ENCODE peak calls at places on chromosomes 5 and 9, in nine cellular contexts. One of them, this sample, is unnamed. For H3K4me1, the result is how much of the 10 kb centered on the place peaks cover.

GRCh38 chr5:98425626-98426025 is 347.8 kb upstream of the RGMB start:
- DNase-seq in tibial artery: no peak
- DNase-seq in SK-N-SH: no peak
- DNase-seq in A673: no peak
- DNase-seq in effector memory CD4-positive, alpha-beta T cell: no peak
- DNase-seq in mesenchymal stem cell: no peak
- DNase-seq in stomach: no peak
- DNase-seq in adrenal gland: no peak
- DNase-seq in PC-3: no peak
- DNase-seq in this sample: no peak

GRCh38 chr9:112971415-112971814 is 40.6 kb downstream of the ZNF883 start:
- DNase-seq in stomach: no peak
- DNase-seq in mesenchymal stem cell: no peak
- DNase-seq in SK-N-SH: peak
- DNase-seq in PC-3: peak
- DNase-seq in tibial artery: no peak
- DNase-seq in effector memory CD4-positive, alpha-beta T cell: no peak
- DNase-seq in adrenal gland: no peak
- DNase-seq in A673: peak
- DNase-seq in this sample: no peak

GRCh38 chr9:83521017-83521810 is 17.0 kb downstream of the FRMD3 start:
- DNase-seq in adrenal gland: no peak
- DNase-seq in SK-N-SH: no peak
- DNase-seq in mesenchymal stem cell: no peak
- DNase-seq in tibial artery: no peak
- DNase-seq in PC-3: peak
- DNase-seq in stomach: no peak
- DNase-seq in A673: no peak
- DNase-seq in effector memory CD4-positive, alpha-beta T cell: no peak
- DNase-seq in this sample: no peak

GRCh38 chr9:115385383-115386122 is 267.6 kb upstream of the TNC start:
- DNase-seq in SK-N-SH: no peak
- DNase-seq in PC-3: no peak
- DNase-seq in adrenal gland: no peak
- DNase-seq in A673: no peak
- DNase-seq in effector memory CD4-positive, alpha-beta T cell: no peak
- DNase-seq in mesenchymal stem cell: no peak
- DNase-seq in stomach: no peak
- DNase-seq in tibial artery: no peak
- DNase-seq in this sample: no peak

GRCh38 chr5:84249918-84250635 is 134.6 kb downstream of the EDIL3 start:
- DNase-seq in tibial artery: no peak
- DNase-seq in A673: peak
- DNase-seq in SK-N-SH: no peak
- DNase-seq in effector memory CD4-positive, alpha-beta T cell: no peak
- DNase-seq in adrenal gland: no peak
- DNase-seq in PC-3: peak
- DNase-seq in mesenchymal stem cell: peak
- DNase-seq in stomach: no peak
- DNase-seq in this sample: no peak

GRCh38 chr5:23457780-23458179 is 49.6 kb upstream of the PRDM9 start:
- DNase-seq in A673: no peak
- DNase-seq in PC-3: no peak
- DNase-seq in mesenchymal stem cell: no peak
- DNase-seq in adrenal gland: no peak
- DNase-seq in SK-N-SH: no peak
- DNase-seq in tibial artery: no peak
- DNase-seq in stomach: no peak
- DNase-seq in effector memory CD4-positive, alpha-beta T cell: no peak
- DNase-seq in this sample: no peak

GRCh38 chr5:120476063-120476462 is 12.0 kb downstream of the PRR16 start:
- DNase-seq in effector memory CD4-positive, alpha-beta T cell: no peak
- DNase-seq in A673: no peak
- DNase-seq in adrenal gland: no peak
- DNase-seq in mesenchymal stem cell: peak
- DNase-seq in SK-N-SH: peak
- DNase-seq in tibial artery: no peak
- DNase-seq in stomach: no peak
- DNase-seq in PC-3: no peak
- DNase-seq in this sample: no peak

GRCh38 chr5:58466939-58467338 is 7.1 kb upstream of the PLK2 start:
- DNase-seq in A673: peak
- DNase-seq in stomach: peak
- DNase-seq in PC-3: peak
- DNase-seq in mesenchymal stem cell: peak
- DNase-seq in tibial artery: no peak
- DNase-seq in effector memory CD4-positive, alpha-beta T cell: no peak
- DNase-seq in SK-N-SH: no peak
- DNase-seq in adrenal gland: peak
- DNase-seq in this sample: no peak

GRCh38 chr5:37248387-37248969 is 698 bp downstream of the CPLANE1 start:
- DNase-seq in PC-3: no peak
- DNase-seq in mesenchymal stem cell: no peak
- DNase-seq in effector memory CD4-positive, alpha-beta T cell: no peak
- DNase-seq in SK-N-SH: peak
- DNase-seq in stomach: no peak
- DNase-seq in A673: peak
- DNase-seq in tibial artery: no peak
- DNase-seq in adrenal gland: no peak
- DNase-seq in this sample: no peak

GRCh38 chr5:133943475-133943817 is 25.0 kb downstream of the C5orf15 start:
- DNase-seq in adrenal gland: no peak
- DNase-seq in effector memory CD4-positive, alpha-beta T cell: no peak
- DNase-seq in stomach: no peak
- DNase-seq in PC-3: no peak
- DNase-seq in A673: no peak
- DNase-seq in mesenchymal stem cell: no peak
- DNase-seq in tibial artery: no peak
- DNase-seq in SK-N-SH: no peak
- DNase-seq in this sample: no peak

GRCh38 chr5:141557681-141558136 is 61.1 kb downstream of the DIAPH1 start:
- DNase-seq in A673: peak
- DNase-seq in mesenchymal stem cell: peak
- DNase-seq in stomach: peak
- DNase-seq in effector memory CD4-positive, alpha-beta T cell: peak
- DNase-seq in adrenal gland: peak
- DNase-seq in SK-N-SH: peak
- DNase-seq in PC-3: peak
- DNase-seq in tibial artery: peak
- DNase-seq in this sample: peak

GRCh38 chr5:60346391-60346790 is 353.6 kb downstream of the DEPDC1B start:
- DNase-seq in PC-3: no peak
- DNase-seq in A673: no peak
- DNase-seq in effector memory CD4-positive, alpha-beta T cell: no peak
- DNase-seq in tibial artery: no peak
- DNase-seq in SK-N-SH: no peak
- DNase-seq in mesenchymal stem cell: peak
- DNase-seq in adrenal gland: no peak
- DNase-seq in stomach: no peak
- DNase-seq in this sample: no peak

GRCh38 chr5:151086192-151086869 is 5.5 kb upstream of the TNIP1 start:
- DNase-seq in stomach: no peak
- DNase-seq in effector memory CD4-positive, alpha-beta T cell: no peak
- DNase-seq in SK-N-SH: no peak
- DNase-seq in adrenal gland: no peak
- DNase-seq in mesenchymal stem cell: no peak
- DNase-seq in A673: no peak
- DNase-seq in tibial artery: no peak
- DNase-seq in PC-3: no peak
- DNase-seq in this sample: no peak
- H3K4me1 ChIP-seq in stomach: under half
- H3K4me1 ChIP-seq in effector memory CD4-positive, alpha-beta T cell: half or more
- H3K4me1 ChIP-seq in SK-N-SH: under half
- H3K4me1 ChIP-seq in adrenal gland: under half
- H3K4me1 ChIP-seq in mesenchymal stem cell: under half
- H3K4me1 ChIP-seq in A673: under half
- H3K4me1 ChIP-seq in tibial artery: under half
- H3K4me1 ChIP-seq in PC-3: under half
- H3K4me1 ChIP-seq in this sample: half or more

DNA sequence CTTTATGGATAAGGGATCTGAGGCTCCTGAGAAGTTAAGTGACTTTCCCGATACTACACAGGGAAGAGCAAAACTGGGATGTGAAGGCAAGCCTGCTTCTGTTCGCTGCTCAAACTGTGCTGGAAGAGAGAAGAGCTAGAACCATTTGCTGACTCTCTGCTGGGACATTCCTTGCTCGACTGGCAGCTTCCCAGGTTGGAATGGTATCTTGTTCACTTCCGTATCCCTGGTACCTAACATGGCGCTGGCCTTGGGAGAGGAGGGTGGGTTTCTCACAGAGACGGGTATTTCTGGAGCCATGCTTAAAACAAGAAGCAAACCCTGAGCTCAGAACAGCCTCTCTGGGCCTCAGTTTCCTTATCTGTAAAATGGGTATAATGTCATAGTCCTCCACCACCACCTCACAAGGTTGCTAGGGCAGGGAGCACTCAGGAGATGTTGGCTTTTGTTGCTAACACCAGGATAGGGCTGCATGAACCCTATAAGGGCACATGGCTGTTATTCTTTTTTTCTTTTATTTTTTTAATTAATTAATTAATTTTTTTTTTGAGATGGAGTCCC is 68.0 kb upstream of the STXBP1 start:
- DNase-seq in adrenal gland: no peak
- DNase-seq in tibial artery: no peak
- DNase-seq in A673: no peak
- DNase-seq in PC-3: no peak
- DNase-seq in SK-N-SH: no peak
- DNase-seq in stomach: no peak
- DNase-seq in mesenchymal stem cell: no peak
- DNase-seq in effector memory CD4-positive, alpha-beta T cell: no peak
- DNase-seq in this sample: no peak
- H3K4me1 ChIP-seq in adrenal gland: half or more
- H3K4me1 ChIP-seq in tibial artery: half or more
- H3K4me1 ChIP-seq in A673: under half
- H3K4me1 ChIP-seq in PC-3: half or more
- H3K4me1 ChIP-seq in SK-N-SH: under half
- H3K4me1 ChIP-seq in stomach: half or more
- H3K4me1 ChIP-seq in mesenchymal stem cell: half or more
- H3K4me1 ChIP-seq in effector memory CD4-positive, alpha-beta T cell: under half
- H3K4me1 ChIP-seq in this sample: half or more

GRCh38 chr9:69376651-69377050 is 51.6 kb downstream of the ENTREP1 start:
- DNase-seq in tibial artery: peak
- DNase-seq in stomach: peak
- DNase-seq in adrenal gland: peak
- DNase-seq in SK-N-SH: no peak
- DNase-seq in A673: peak
- DNase-seq in mesenchymal stem cell: peak
- DNase-seq in effector memory CD4-positive, alpha-beta T cell: no peak
- DNase-seq in PC-3: peak
- DNase-seq in this sample: no peak
- H3K4me1 ChIP-seq in tibial artery: under half
- H3K4me1 ChIP-seq in stomach: under half
- H3K4me1 ChIP-seq in adrenal gland: under half
- H3K4me1 ChIP-seq in SK-N-SH: under half
- H3K4me1 ChIP-seq in A673: under half
- H3K4me1 ChIP-seq in mesenchymal stem cell: under half
- H3K4me1 ChIP-seq in effector memory CD4-positive, alpha-beta T cell: under half
- H3K4me1 ChIP-seq in PC-3: under half
- H3K4me1 ChIP-seq in this sample: under half

DNA sequence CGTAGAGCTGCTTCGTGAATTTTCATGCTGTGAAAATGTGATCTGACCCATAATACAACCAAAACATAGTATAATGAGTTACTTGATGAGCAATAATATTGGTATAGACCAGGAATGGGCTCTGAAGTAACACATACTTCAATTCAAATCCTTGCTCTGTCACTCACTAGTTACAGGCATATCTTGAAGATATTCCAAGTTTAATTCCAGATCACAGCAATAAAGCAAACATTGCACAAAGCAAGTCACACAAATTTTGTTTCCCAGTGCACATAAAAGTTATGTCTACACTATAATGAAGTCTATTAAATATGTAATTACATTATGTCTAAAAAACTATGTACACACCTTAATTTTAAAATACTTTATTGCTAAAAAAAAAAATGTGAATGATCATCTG is 23.8 kb downstream of the NR2F1-AS1 start:
- DNase-seq in effector memory CD4-positive, alpha-beta T cell: no peak
- DNase-seq in tibial artery: no peak
- DNase-seq in mesenchymal stem cell: no peak
- DNase-seq in A673: no peak
- DNase-seq in adrenal gland: no peak
- DNase-seq in PC-3: no peak
- DNase-seq in SK-N-SH: no peak
- DNase-seq in stomach: no peak
- DNase-seq in this sample: no peak
- H3K4me1 ChIP-seq in effector memory CD4-positive, alpha-beta T cell: under half
- H3K4me1 ChIP-seq in tibial artery: under half
- H3K4me1 ChIP-seq in mesenchymal stem cell: under half
- H3K4me1 ChIP-seq in A673: under half
- H3K4me1 ChIP-seq in adrenal gland: under half
- H3K4me1 ChIP-seq in PC-3: under half
- H3K4me1 ChIP-seq in SK-N-SH: under half
- H3K4me1 ChIP-seq in stomach: under half
- H3K4me1 ChIP-seq in this sample: under half

DNA sequence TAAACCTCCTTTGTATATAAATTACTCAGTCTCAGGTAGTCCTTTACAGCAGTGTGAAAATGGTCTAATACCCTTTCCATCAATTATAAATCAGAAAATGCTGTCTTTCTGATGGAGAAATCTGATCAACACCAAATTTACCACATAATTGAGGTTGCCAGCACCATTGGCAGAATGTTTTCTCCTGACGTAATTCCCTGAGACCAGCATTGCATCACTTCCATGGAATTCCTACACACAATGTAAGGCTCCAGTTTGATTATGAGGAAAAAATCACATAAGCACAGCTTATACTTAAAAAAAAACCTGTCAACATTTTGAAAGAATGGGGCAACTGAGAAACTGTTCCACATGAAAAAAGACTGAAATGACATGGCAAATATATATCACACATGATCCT is 618.7 kb upstream of the CDH6 start:
- DNase-seq in SK-N-SH: no peak
- DNase-seq in tibial artery: no peak
- DNase-seq in A673: no peak
- DNase-seq in mesenchymal stem cell: no peak
- DNase-seq in stomach: no peak
- DNase-seq in effector memory CD4-positive, alpha-beta T cell: no peak
- DNase-seq in PC-3: no peak
- DNase-seq in adrenal gland: no peak
- DNase-seq in this sample: no peak
- H3K4me1 ChIP-seq in SK-N-SH: under half
- H3K4me1 ChIP-seq in tibial artery: under half
- H3K4me1 ChIP-seq in A673: under half
- H3K4me1 ChIP-seq in mesenchymal stem cell: under half
- H3K4me1 ChIP-seq in stomach: under half
- H3K4me1 ChIP-seq in effector memory CD4-positive, alpha-beta T cell: under half
- H3K4me1 ChIP-seq in PC-3: under half
- H3K4me1 ChIP-seq in adrenal gland: under half
- H3K4me1 ChIP-seq in this sample: under half

DNA sequence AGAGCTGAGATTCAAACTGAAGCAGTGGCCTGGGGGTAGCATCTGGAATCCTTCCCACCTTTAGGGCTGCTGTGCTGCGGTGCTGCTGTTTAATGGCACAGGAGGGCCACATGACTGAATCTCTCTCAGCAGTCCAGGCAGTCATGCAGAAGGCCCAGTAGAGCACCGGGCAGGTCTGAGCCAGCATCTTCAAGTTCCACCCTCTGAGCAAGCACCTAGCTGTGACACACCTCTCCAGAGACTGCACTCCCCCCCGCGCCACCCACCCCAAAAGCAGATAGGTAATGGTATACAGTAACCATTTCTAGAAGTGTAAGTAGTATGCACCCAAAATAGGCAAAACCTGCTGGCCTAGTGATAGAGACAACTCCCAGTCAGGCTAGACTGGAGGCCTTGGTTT is 8.2 kb downstream of the IL4 start:
- DNase-seq in tibial artery: no peak
- DNase-seq in PC-3: no peak
- DNase-seq in adrenal gland: no peak
- DNase-seq in SK-N-SH: no peak
- DNase-seq in stomach: no peak
- DNase-seq in effector memory CD4-positive, alpha-beta T cell: no peak
- DNase-seq in A673: no peak
- DNase-seq in mesenchymal stem cell: no peak
- DNase-seq in this sample: no peak
- H3K4me1 ChIP-seq in tibial artery: under half
- H3K4me1 ChIP-seq in PC-3: under half
- H3K4me1 ChIP-seq in adrenal gland: under half
- H3K4me1 ChIP-seq in SK-N-SH: under half
- H3K4me1 ChIP-seq in stomach: under half
- H3K4me1 ChIP-seq in effector memory CD4-positive, alpha-beta T cell: under half
- H3K4me1 ChIP-seq in A673: under half
- H3K4me1 ChIP-seq in mesenchymal stem cell: under half
- H3K4me1 ChIP-seq in this sample: under half

This sample was measured in esophagus squamous epithelium.